ENCODE peak calls at places on chromosomes 11 and 22, in five cellular contexts. Z is pancreas, K is colonic mucosa, A is heart right ventricle, T is endodermal cell. M is an unnamed sample.

GRCh38 chr11:19953909-19954308 is 206.4 kb downstream of the DBX1 start:
- DNase-seq in Z (peak; percentile 39), K (no peak), A (peak; percentile 22), T (peak; percentile 71), M (peak; percentile 76)

GRCh38 chr11:111604392-111605009 is 2.3 kb downstream of the SIK2 start:
- DNase-seq in Z (no peak), K (no peak), A (no peak), T (no peak), M (no peak)

GRCh38 chr11:86978756-86979608 is 23.8 kb upstream of the FZD4 start:
- DNase-seq in Z (no peak), K (no peak), A (peak; percentile 45), T (no peak), M (no peak)

GRCh38 chr22:50247748-50248147 is 2.9 kb upstream of the TUBGCP6 start:
- DNase-seq in Z (no peak), K (peak; percentile 86), A (no peak), T (peak; percentile 93), M (no peak)

GRCh38 chr11:534197-534591 is 1.2 kb downstream of the HRAS start:
- DNase-seq in Z (peak; percentile 22), K (no peak), A (no peak), T (no peak), M (no peak)

GRCh38 chr22:27223317-27224177 is 566.2 kb downstream of the MIAT start:
- DNase-seq in Z (no peak), K (no peak), A (no peak), T (no peak), M (peak; percentile 79)

GRCh38 chr11:83410605-83411565 is 124.7 kb upstream of the CCDC90B start:
- DNase-seq in Z (peak; percentile 91), K (no peak), A (no peak), T (no peak), M (no peak)

GRCh38 chr11:70364745-70365535 is 33.4 kb upstream of the CTTN start:
- DNase-seq in Z (no peak), K (no peak), A (no peak), T (no peak), M (no peak)

GRCh38 chr11:13118194-13118593 is 109.1 kb downstream of the RASSF10 start:
- DNase-seq in Z (no peak), K (no peak), A (no peak), T (no peak), M (peak; percentile 95)

GRCh38 chr11:99256614-99257013 is 235.9 kb downstream of the CNTN5 start:
- DNase-seq in Z (no peak), K (no peak), A (no peak), T (no peak), M (no peak)

GRCh38 chr11:63998558-63999348 is 12.5 kb downstream of the OTUB1 start:
- DNase-seq in Z (no peak), K (no peak), A (no peak), T (peak; percentile 89), M (no peak)

GRCh38 chr11:9015677-9016076 is 11.9 kb upstream of the NRIP3 start:
- DNase-seq in Z (peak; percentile 70), K (peak; percentile 63), A (peak; percentile 66), T (peak; percentile 87), M (peak; percentile 5)

GRCh38 chr22:48053973-48054372 is 1291.5 kb downstream of the TBC1D22A start:
- DNase-seq in Z (no peak), K (no peak), A (no peak), T (peak; percentile 26), M (no peak)

GRCh38 chr11:440065-441042 is 1.5 kb downstream of the ANO9 start:
- DNase-seq in Z (no peak), K (peak; percentile 68), A (no peak), T (no peak), M (no peak)

GRCh38 chr11:48094643-48095339 is 114.4 kb downstream of the PTPRJ start:
- DNase-seq in Z (no peak), K (no peak), A (no peak), T (no peak), M (no peak)

GRCh38 chr22:36452473-36453265 is 28.8 kb downstream of the TXN2 start:
- DNase-seq in Z (no peak), K (no peak), A (no peak), T (no peak), M (no peak)

GRCh38 chr11:57405271-57405890 is 14.9 kb upstream of the PRG2 start:
- DNase-seq in Z (no peak), K (no peak), A (no peak), T (no peak), M (no peak)

GRCh38 chr11:34501500-34501899 is 12.1 kb downstream of the ELF5 start:
- DNase-seq in Z (no peak), K (no peak), A (no peak), T (no peak), M (peak; percentile 49)

GRCh38 chr22:46122980-46123693 is 27.2 kb upstream of the PPARA start:
- DNase-seq in Z (no peak), K (no peak), A (no peak), T (no peak), M (no peak)

GRCh38 chr22:19473578-19473977 is 5.4 kb downstream of the UFD1 start:
- DNase-seq in Z (no peak), K (no peak), A (no peak), T (no peak), M (no peak)

GRCh38 chr11:131943296-131943695 is 572.9 kb downstream of the NTM start:
- DNase-seq in Z (no peak), K (no peak), A (no peak), T (no peak), M (no peak)

GRCh38 chr22:25407859-25408229 is 156.6 kb upstream of the GRK3 start:
- DNase-seq in Z (no peak), K (no peak), A (no peak), T (no peak), M (no peak)

GRCh38 chr11:8711895-8712442 is 29.4 kb downstream of the RPL27A start:
- DNase-seq in Z (no peak), K (no peak), A (no peak), T (no peak), M (no peak)

GRCh38 chr11:30216534-30216933 is 14.3 kb upstream of the FSHB start:
- DNase-seq in Z (no peak), K (no peak), A (no peak), T (no peak), M (no peak)

GRCh38 chr11:111331711-111332479 is 33.5 kb downstream of the POU2AF3 start:
- DNase-seq in Z (no peak), K (no peak), A (no peak), T (no peak), M (no peak)

GRCh38 chr22:26466196-26466595 is 17.4 kb downstream of the HPS4 start:
- DNase-seq in Z (no peak), K (no peak), A (no peak), T (no peak), M (peak; percentile 12)

GRCh38 chr11:34512810-34513673 is 552 bp downstream of the ELF5 start:
- DNase-seq in Z (peak; percentile 40), K (peak; percentile 57), A (peak; percentile 21), T (peak; percentile 91), M (no peak)

DNA sequence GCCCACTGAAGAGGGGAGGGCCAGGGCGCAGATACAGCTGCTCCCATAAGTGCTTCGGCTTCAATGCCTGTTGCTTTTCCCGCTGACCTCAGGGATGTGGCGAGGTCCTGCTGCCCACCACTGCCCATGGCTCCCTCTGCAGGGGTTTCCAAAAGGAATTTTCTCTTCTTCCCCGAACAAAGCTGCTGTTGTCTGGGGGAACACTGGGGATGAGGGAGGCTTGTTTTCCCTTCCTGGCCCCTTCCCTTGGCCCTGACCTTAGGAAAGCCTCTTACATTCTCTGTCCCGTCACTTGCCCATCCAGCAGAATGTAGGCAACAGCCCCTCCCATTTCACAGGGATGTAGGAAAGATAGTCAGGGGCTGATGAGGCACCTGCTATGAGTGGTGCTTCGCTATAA is 34.8 kb downstream of the CD82 start:
- DNase-seq in Z (no peak), K (no peak), A (no peak), T (no peak), M (no peak)
- TF ChIP-seq CTCF in Z (no peak), K (no peak), A (no peak), T (no peak), M (no peak)

GRCh38 chr11:120565436-120566155 is 54.0 kb downstream of the GRIK4 start:
- DNase-seq in Z (no peak), K (no peak), A (no peak), T (peak; percentile 53), M (no peak)
- H3K4me3 ChIP-seq in Z (no peak overlapping the region), K (no peak overlapping the region), A (no peak overlapping the region), T (peak overlapping the region; percentile 72), M (no peak overlapping the region)

GRCh38 chr11:65810046-65810868 is 23.4 kb downstream of the OVOL1 start:
- DNase-seq in Z (no peak), K (no peak), A (no peak), T (no peak), M (no peak)
- TF ChIP-seq CTCF in Z (no peak), K (no peak), A (no peak), T (no peak), M (no peak)

GRCh38 chr22:30324008-30324730 is 2.6 kb downstream of the TBC1D10A start:
- DNase-seq in Z (no peak), K (no peak), A (no peak), T (no peak), M (no peak)
- H3K4me3 ChIP-seq in Z (peak overlapping the region; percentile 89), K (no peak overlapping the region), A (peak overlapping the region; percentile 95), T (no peak overlapping the region), M (peak overlapping the region; percentile 87)

DNA sequence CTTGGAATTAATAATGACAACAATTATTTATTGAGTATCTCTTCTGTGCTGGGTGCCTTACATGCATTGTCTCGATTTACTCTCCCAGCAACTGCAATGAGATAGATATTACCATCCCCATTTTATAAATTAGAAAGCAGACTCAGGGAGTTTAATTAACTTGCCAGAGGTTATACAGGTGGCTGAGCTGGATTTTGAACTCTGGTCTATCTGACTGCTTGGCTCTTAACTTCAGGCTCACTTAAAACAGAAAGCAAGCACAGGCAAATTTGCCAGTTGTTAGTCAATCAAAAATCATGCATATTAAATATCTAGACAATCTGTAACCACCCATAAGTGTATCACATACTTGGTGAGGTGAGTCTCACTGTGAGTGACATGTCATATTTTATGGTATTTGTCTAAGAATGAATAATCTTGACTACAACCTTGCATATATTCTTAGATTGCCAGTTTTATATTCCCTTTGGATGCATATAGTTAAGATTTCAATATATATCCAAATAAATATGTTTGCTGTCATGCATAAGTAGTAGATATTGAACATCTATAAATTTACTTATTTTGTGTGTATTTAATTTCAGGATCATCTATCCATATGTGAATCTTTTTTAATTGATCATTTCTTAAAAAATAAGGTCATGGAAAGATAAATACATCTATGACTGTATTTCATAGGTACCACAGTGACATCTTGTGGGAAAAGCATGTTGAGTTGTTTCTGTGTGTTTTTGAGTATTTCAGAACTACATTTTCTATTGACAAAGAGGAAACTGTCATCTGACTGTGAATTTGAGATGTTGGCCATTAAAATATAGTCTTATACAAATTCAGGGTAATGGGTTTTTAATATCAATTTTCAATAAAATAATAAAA is 112.0 kb upstream of the ARHGAP42 start:
- DNase-seq in Z (no peak), K (no peak), A (no peak), T (no peak), M (no peak)
- TF ChIP-seq CTCF in Z (no peak), K (no peak), A (peak; percentile 43), T (peak; percentile 74), M (peak; percentile 25)

GRCh38 chr11:61544466-61544865 is 35.9 kb downstream of the LRRC10B start:
- DNase-seq in Z (no peak), K (no peak), A (no peak), T (no peak), M (no peak)
- H3K4me3 ChIP-seq in Z (no peak overlapping the region), K (no peak overlapping the region), A (no peak overlapping the region), T (no peak overlapping the region), M (no peak overlapping the region)

M was measured in AG04449.